ENCODE peak calls at places on chromosomes 16 and 17, in five cellular contexts. P is H1, S is A549, N is K562, B is HepG2. L is an unnamed sample. For H3K4me1, the result is how much of the 10 kb centered on the place peaks cover.

GRCh38 chr17:52147872-52148271 is 10.6 kb downstream of the CA10 start:
- DNase-seq in P (no peak), S (no peak), N (no peak), B (no peak), L (no peak)

GRCh38 chr16:30658731-30659506 is 688 bp downstream of the FBRS start:
- DNase-seq in P (peak), S (peak), N (peak), B (peak), L (peak)

GRCh38 chr17:1597861-1598342 is 30.7 kb downstream of the SLC43A2 start:
- DNase-seq in P (no peak), S (no peak), N (no peak), B (peak), L (no peak)

GRCh38 chr17:19003966-19004600 is 481 bp downstream of the FAM83G start:
- DNase-seq in P (no peak), S (peak), N (peak), B (peak), L (peak)

GRCh38 chr17:83109793-83110645 is 30.6 kb downstream of the METRNL start:
- DNase-seq in P (no peak), S (peak), N (no peak), B (peak), L (peak)

GRCh38 chr17:82686366-82687324 is 11.9 kb downstream of the RAB40B start:
- DNase-seq in P (no peak), S (no peak), N (no peak), B (no peak), L (no peak)

GRCh38 chr17:4440690-4441686 is 7.2 kb downstream of the SPNS3 start:
- DNase-seq in P (no peak), S (no peak), N (no peak), B (no peak), L (no peak)

GRCh38 chr17:30969989-30970680 is 704 bp upstream of the RNF135 start:
- DNase-seq in P (no peak), S (peak), N (no peak), B (no peak), L (no peak)

GRCh38 chr16:14100825-14101224 is 29.7 kb downstream of the MRTFB start:
- DNase-seq in P (no peak), S (no peak), N (no peak), B (no peak), L (no peak)

GRCh38 chr16:68752602-68753001 is 15.5 kb downstream of the CDH1 start:
- DNase-seq in P (no peak), S (no peak), N (no peak), B (peak), L (no peak)

GRCh38 chr17:79630821-79631639 is 20.2 kb upstream of the RBFOX3 start:
- DNase-seq in P (no peak), S (no peak), N (no peak), B (no peak), L (no peak)

GRCh38 chr16:66881014-66881417 is 701 bp downstream of the PDP2 start:
- DNase-seq in P (no peak), S (no peak), N (peak), B (no peak), L (no peak)

GRCh38 chr16:85565796-85566501 is 47.2 kb upstream of the GSE1 start:
- DNase-seq in P (no peak), S (no peak), N (no peak), B (no peak), L (no peak)

GRCh38 chr17:9705745-9706144 is 60.4 kb downstream of the USP43 start:
- DNase-seq in P (no peak), S (no peak), N (no peak), B (no peak), L (no peak)

DNA sequence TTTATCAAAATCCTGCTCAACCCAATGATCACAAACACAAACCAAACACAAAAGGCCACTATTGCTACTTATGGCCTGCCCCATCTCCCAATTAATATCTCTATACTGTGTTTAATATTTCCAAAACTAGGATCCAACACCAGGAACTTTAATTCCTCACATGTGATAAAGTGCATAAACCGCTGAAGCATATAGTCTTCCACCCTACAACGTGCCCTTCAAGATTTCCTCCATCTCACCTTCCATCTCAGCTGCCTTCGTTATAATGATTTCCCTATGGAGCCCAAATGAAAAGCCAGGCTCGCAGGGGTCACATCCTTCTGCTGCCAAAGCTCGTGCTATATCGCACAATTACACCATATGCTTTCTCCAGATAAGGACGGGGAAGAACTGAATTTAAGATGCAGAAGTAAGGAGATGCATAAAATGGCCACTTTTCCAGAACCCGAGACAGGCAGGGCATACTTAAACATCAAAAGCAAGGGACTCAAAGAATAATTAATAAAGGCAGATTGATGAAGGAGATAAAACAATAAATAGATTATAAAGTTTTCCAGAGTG is 1.8 kb downstream of the MYH10 start:
- DNase-seq in P (no peak), S (no peak), N (peak), B (no peak), L (no peak)
- TF ChIP-seq MAFK in P (no peak), S (no peak), N (no peak), B (no peak), L (no peak)

GRCh38 chr16:27426423-27427408 is 24.7 kb downstream of the IL21R start:
- DNase-seq in P (no peak), S (no peak), N (peak), B (peak), L (peak)

GRCh38 chr16:27427538-27427937 is 25.6 kb downstream of the IL21R start:
- DNase-seq in P (no peak), S (no peak), N (no peak), B (no peak), L (no peak)

GRCh38 chr16:27425961-27426360 is 24.0 kb downstream of the IL21R start:
- DNase-seq in P (no peak), S (no peak), N (no peak), B (no peak), L (no peak)

GRCh38 chr16:27421961-27422740 is 20.2 kb downstream of the IL21R start:
- DNase-seq in P (no peak), S (no peak), N (peak), B (no peak), L (no peak)

DNA sequence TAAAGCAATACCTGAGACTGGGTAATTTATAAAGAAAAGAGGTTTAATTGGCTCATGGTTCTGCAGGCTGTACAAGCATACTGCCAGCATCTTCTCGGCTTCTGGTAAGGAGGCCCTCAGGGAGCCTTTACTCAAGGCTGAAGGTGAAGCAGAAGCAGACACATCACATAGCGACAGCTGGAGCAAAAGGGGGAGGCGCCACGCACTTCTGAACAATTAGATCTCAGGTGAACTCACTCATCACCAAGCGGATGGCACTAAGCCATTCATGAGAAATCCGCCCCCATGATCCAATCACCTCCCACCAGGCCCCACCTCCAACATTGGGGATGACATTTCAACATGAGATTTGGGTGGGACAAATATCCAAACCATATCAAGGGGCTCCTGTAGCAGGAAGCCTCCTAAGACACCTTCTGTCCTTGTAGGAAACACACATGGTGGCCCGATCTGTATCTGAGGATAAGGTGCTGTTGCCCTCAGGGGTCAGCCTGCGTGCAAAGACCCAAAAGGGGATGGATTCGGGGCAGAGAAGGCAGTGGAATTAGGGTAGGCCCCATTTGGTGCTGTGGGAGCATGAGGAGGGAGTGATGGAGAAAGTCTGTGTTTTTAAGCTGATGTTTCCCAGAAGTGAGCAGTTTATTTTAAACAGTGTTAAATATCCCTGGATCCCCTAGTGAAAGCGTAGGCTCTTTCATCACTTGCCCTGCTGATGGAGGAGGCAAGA is 23.0 kb downstream of the IL21R start:
- DNase-seq in P (no peak), S (no peak), N (no peak), B (no peak), L (no peak)
- H3K4me1 ChIP-seq in P (under half), S (under half), N (under half), B (under half), L (under half)

GRCh38 chr17:33234930-33235685 is 58.0 kb downstream of the ASIC2 start:
- DNase-seq in P (no peak), S (peak), N (no peak), B (no peak), L (peak)

GRCh38 chr17:33229028-33229427 is 64.1 kb downstream of the ASIC2 start:
- DNase-seq in P (no peak), S (no peak), N (no peak), B (no peak), L (no peak)

GRCh38 chr17:33234233-33234632 is 58.9 kb downstream of the ASIC2 start:
- DNase-seq in P (no peak), S (no peak), N (no peak), B (no peak), L (no peak)

GRCh38 chr17:33229499-33229898 is 63.6 kb downstream of the ASIC2 start:
- DNase-seq in P (no peak), S (no peak), N (no peak), B (no peak), L (no peak)

GRCh38 chr17:33233855-33234228 is 59.3 kb downstream of the ASIC2 start:
- DNase-seq in P (no peak), S (no peak), N (no peak), B (no peak), L (no peak)
- TF ChIP-seq MAFK in P (no peak), S (no peak), N (no peak), B (no peak), L (no peak)

GRCh38 chr17:42114118-42114517 is 1.6 kb upstream of the DHX58 start:
- DNase-seq in P (no peak), S (no peak), N (no peak), B (no peak), L (no peak)
- H3K4me1 ChIP-seq in P (under half), S (under half), N (under half), B (under half), L (under half)

DNA sequence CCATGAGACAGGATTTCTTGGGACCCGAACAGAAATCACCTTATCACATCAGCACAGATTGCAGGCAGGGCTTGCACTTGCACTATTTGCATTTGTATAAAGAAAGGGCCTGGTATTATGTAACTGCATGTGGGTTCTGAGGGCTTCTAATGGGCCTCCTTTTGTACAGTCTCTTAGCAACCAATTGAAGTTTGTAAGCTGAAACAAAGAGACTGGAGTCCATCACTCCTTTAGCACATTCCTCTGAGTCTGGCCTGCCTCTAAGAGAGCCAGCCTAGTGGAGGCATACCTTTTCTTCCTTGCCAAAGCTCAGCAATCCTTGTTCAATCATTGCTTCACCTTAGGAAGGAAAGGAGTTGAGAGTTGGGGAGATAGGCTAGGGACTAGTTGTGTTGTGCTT is 387.1 kb downstream of the XYLT1 start:
- DNase-seq in P (peak), S (no peak), N (no peak), B (no peak), L (no peak)
- TF ChIP-seq MAFK in P (no peak), S (no peak), N (no peak), B (no peak), L (no peak)